ENCODE peak calls at places on chromosomes 2 and 18, in four cellular contexts. B, E, R and W are unnamed samples.

GRCh38 chr2:11697103-11697871 is 27.3 kb upstream of the NTSR2 start:
- DNase-seq in B (no peak), E (no peak), R (no peak), W (no peak)

GRCh38 chr2:25276569-25277465 is 64.9 kb downstream of the DNMT3A start:
- DNase-seq in B (peak; percentile 74), E (no peak), R (peak; percentile 94), W (no peak)

GRCh38 chr18:63111549-63112402 is 207.8 kb downstream of the BCL2 start:
- DNase-seq in E (peak; percentile 63), B (no peak), R (no peak), W (peak; percentile 98)

GRCh38 chr2:183070942-183071844 is 7.4 kb upstream of the DUSP19 start:
- DNase-seq in R (no peak), E (no peak), B (no peak), W (no peak)

GRCh38 chr2:36568533-36569246 is 29.3 kb downstream of the FEZ2 start:
- DNase-seq in B (no peak), E (no peak), R (no peak), W (no peak)

GRCh38 chr2:99900589-99900988 is 241.8 kb downstream of the AFF3 start:
- DNase-seq in E (no peak), R (no peak), B (no peak), W (no peak)

GRCh38 chr2:186457908-186458307 is 28.2 kb upstream of the ZC3H15 start:
- DNase-seq in B (no peak), R (no peak), E (no peak), W (no peak)

GRCh38 chr18:74773171-74773624 is 175.5 kb downstream of the ZNF407 start:
- DNase-seq in B (no peak), E (no peak), R (no peak), W (no peak)

GRCh38 chr18:50748243-50749229 is 71.3 kb downstream of the MRO start:
- DNase-seq in R (no peak), B (no peak), E (no peak), W (no peak)

GRCh38 chr18:35463050-35463449 is 34.7 kb downstream of the INO80C start:
- DNase-seq in B (no peak), R (no peak), E (no peak), W (no peak)

GRCh38 chr2:27776097-27776496 is 4.6 kb downstream of the MRPL33 start:
- DNase-seq in B (no peak), R (no peak), E (no peak), W (no peak)

GRCh38 chr2:1988049-1988448 is 243.7 kb upstream of the PXDN start:
- DNase-seq in E (no peak), R (no peak), B (no peak), W (no peak)

GRCh38 chr18:24014986-24015896 is 687 bp downstream of the TTC39C start:
- DNase-seq in B (peak; percentile 38), E (no peak), R (peak; percentile 51), W (peak; percentile 46)

GRCh38 chr2:235555356-235555755 is 61.5 kb downstream of the AGAP1 start:
- DNase-seq in B (no peak), E (peak; percentile 19), R (no peak), W (no peak)

GRCh38 chr18:46134920-46135675 is 30.9 kb downstream of the HAUS1 start:
- DNase-seq in R (no peak), B (no peak), E (no peak), W (peak; percentile 67)

GRCh38 chr2:237563816-237564215 is 2.6 kb upstream of the PRLH start:
- DNase-seq in B (no peak), R (no peak), E (no peak), W (no peak)

GRCh38 chr2:46873632-46874068 is 42.0 kb downstream of the MCFD2 start:
- DNase-seq in B (no peak), R (no peak), E (no peak), W (no peak)

GRCh38 chr18:73153271-73153670 is 285.5 kb upstream of the NETO1 start:
- DNase-seq in B (no peak), R (no peak), E (no peak), W (no peak)

GRCh38 chr2:58497189-58497588 is 256.1 kb upstream of the FANCL start:
- DNase-seq in B (no peak), R (no peak), E (no peak), W (no peak)

GRCh38 chr2:233674314-233674713 is 2.6 kb downstream of the UGT1A9 start:
- DNase-seq in B (no peak), E (no peak), R (no peak), W (no peak)

GRCh38 chr18:47750889-47751423 is 179.5 kb downstream of the SMAD2 start:
- DNase-seq in B (no peak), E (no peak), R (no peak), W (no peak)

GRCh38 chr2:71612581-71613520 is 159.5 kb downstream of the DYSF start:
- DNase-seq in B (no peak), E (no peak), R (no peak), W (no peak)

GRCh38 chr2:109247340-109247739 is 118.3 kb downstream of the SH3RF3 start:
- DNase-seq in B (no peak), R (no peak), E (no peak), W (peak; percentile 62)

GRCh38 chr2:116787808-116788207 is 1026.7 kb upstream of the DDX18 start:
- DNase-seq in R (no peak), E (no peak), B (no peak), W (no peak)

GRCh38 chr2:239360421-239361310 is 40.2 kb downstream of the HDAC4 start:
- DNase-seq in B (no peak), R (no peak), E (no peak), W (no peak)